ENCODE peak calls at places on chromosomes 2 and 18, in eight cellular contexts. One of them, this sample, is unnamed.

GRCh38 chr18:80200171-80200931 is 47.0 kb downstream of the PARD6G start:
- DNase-seq in endothelial cell: no peak
- DNase-seq in PC-3: no peak
- DNase-seq in astrocyte of the spinal cord: no peak
- DNase-seq in Karpas-422: peak; percentile 61
- DNase-seq in activated CD8-positive, alpha-beta memory T cell treated with anti-CD3 and anti-CD28 coated beads for 1 hour: no peak
- DNase-seq in dorsolateral prefrontal cortex: peak; percentile 78
- DNase-seq in germinal center: no peak
- DNase-seq in this sample: no peak

GRCh38 chr2:241460631-241461030 is 47.8 kb downstream of the STK25 start:
- DNase-seq in astrocyte of the spinal cord: no peak
- DNase-seq in endothelial cell: no peak
- DNase-seq in PC-3: no peak
- DNase-seq in Karpas-422: no peak
- DNase-seq in germinal center: no peak
- DNase-seq in activated CD8-positive, alpha-beta memory T cell treated with anti-CD3 and anti-CD28 coated beads for 1 hour: no peak
- DNase-seq in dorsolateral prefrontal cortex: peak; percentile 16
- DNase-seq in this sample: peak; percentile 41

GRCh38 chr2:200454839-200455801 is 54.7 kb downstream of the KCTD18 start:
- DNase-seq in activated CD8-positive, alpha-beta memory T cell treated with anti-CD3 and anti-CD28 coated beads for 1 hour: no peak
- DNase-seq in germinal center: no peak
- DNase-seq in dorsolateral prefrontal cortex: no peak
- DNase-seq in Karpas-422: no peak
- DNase-seq in endothelial cell: no peak
- DNase-seq in PC-3: peak; percentile 86
- DNase-seq in astrocyte of the spinal cord: peak; percentile 39
- DNase-seq in this sample: no peak

GRCh38 chr2:119760876-119761275 is 1.2 kb downstream of the PTPN4 start:
- DNase-seq in endothelial cell: no peak
- DNase-seq in germinal center: no peak
- DNase-seq in dorsolateral prefrontal cortex: no peak
- DNase-seq in Karpas-422: peak; percentile 51
- DNase-seq in PC-3: peak; percentile 42
- DNase-seq in activated CD8-positive, alpha-beta memory T cell treated with anti-CD3 and anti-CD28 coated beads for 1 hour: no peak
- DNase-seq in astrocyte of the spinal cord: peak; percentile 53
- DNase-seq in this sample: no peak

GRCh38 chr2:120783371-120783791 is 47.7 kb downstream of the GLI2 start:
- DNase-seq in Karpas-422: no peak
- DNase-seq in endothelial cell: no peak
- DNase-seq in germinal center: no peak
- DNase-seq in astrocyte of the spinal cord: peak; percentile 52
- DNase-seq in activated CD8-positive, alpha-beta memory T cell treated with anti-CD3 and anti-CD28 coated beads for 1 hour: no peak
- DNase-seq in PC-3: no peak
- DNase-seq in dorsolateral prefrontal cortex: no peak
- DNase-seq in this sample: no peak

GRCh38 chr2:226478121-226478809 is 321.4 kb downstream of the IRS1 start:
- DNase-seq in dorsolateral prefrontal cortex: no peak
- DNase-seq in Karpas-422: no peak
- DNase-seq in activated CD8-positive, alpha-beta memory T cell treated with anti-CD3 and anti-CD28 coated beads for 1 hour: no peak
- DNase-seq in endothelial cell: no peak
- DNase-seq in astrocyte of the spinal cord: peak; percentile 96
- DNase-seq in germinal center: no peak
- DNase-seq in PC-3: peak; percentile 52
- DNase-seq in this sample: peak; percentile 73

GRCh38 chr2:128421861-128422311 is 103.2 kb upstream of the HS6ST1 start:
- DNase-seq in activated CD8-positive, alpha-beta memory T cell treated with anti-CD3 and anti-CD28 coated beads for 1 hour: no peak
- DNase-seq in PC-3: no peak
- DNase-seq in germinal center: no peak
- DNase-seq in dorsolateral prefrontal cortex: no peak
- DNase-seq in astrocyte of the spinal cord: no peak
- DNase-seq in endothelial cell: peak; percentile 1
- DNase-seq in Karpas-422: no peak
- DNase-seq in this sample: no peak

GRCh38 chr2:120436460-120436739 is 90.5 kb downstream of the INHBB start:
- DNase-seq in astrocyte of the spinal cord: no peak
- DNase-seq in activated CD8-positive, alpha-beta memory T cell treated with anti-CD3 and anti-CD28 coated beads for 1 hour: no peak
- DNase-seq in PC-3: peak; percentile 49
- DNase-seq in Karpas-422: no peak
- DNase-seq in dorsolateral prefrontal cortex: no peak
- DNase-seq in endothelial cell: no peak
- DNase-seq in germinal center: no peak
- DNase-seq in this sample: no peak

GRCh38 chr2:233049194-233049761 is 10.9 kb upstream of the INPP5D start:
- DNase-seq in activated CD8-positive, alpha-beta memory T cell treated with anti-CD3 and anti-CD28 coated beads for 1 hour: no peak
- DNase-seq in astrocyte of the spinal cord: no peak
- DNase-seq in dorsolateral prefrontal cortex: no peak
- DNase-seq in Karpas-422: peak; percentile 45
- DNase-seq in PC-3: peak; percentile 87
- DNase-seq in endothelial cell: no peak
- DNase-seq in germinal center: no peak
- DNase-seq in this sample: no peak

GRCh38 chr2:41698787-41699422 is 348.9 kb upstream of the PKDCC start:
- DNase-seq in PC-3: peak; percentile 20
- DNase-seq in activated CD8-positive, alpha-beta memory T cell treated with anti-CD3 and anti-CD28 coated beads for 1 hour: no peak
- DNase-seq in dorsolateral prefrontal cortex: peak; percentile 53
- DNase-seq in germinal center: peak; percentile 22
- DNase-seq in Karpas-422: peak; percentile 72
- DNase-seq in astrocyte of the spinal cord: peak; percentile 19
- DNase-seq in endothelial cell: peak; percentile 58
- DNase-seq in this sample: peak; percentile 85

GRCh38 chr18:49673281-49673680 is 111.4 kb downstream of the LIPG start:
- DNase-seq in activated CD8-positive, alpha-beta memory T cell treated with anti-CD3 and anti-CD28 coated beads for 1 hour: no peak
- DNase-seq in endothelial cell: no peak
- DNase-seq in astrocyte of the spinal cord: no peak
- DNase-seq in Karpas-422: no peak
- DNase-seq in dorsolateral prefrontal cortex: no peak
- DNase-seq in germinal center: no peak
- DNase-seq in PC-3: no peak
- DNase-seq in this sample: no peak

GRCh38 chr2:9912468-9912867 is 39.0 kb upstream of the GRHL1 start:
- DNase-seq in germinal center: no peak
- DNase-seq in PC-3: no peak
- DNase-seq in astrocyte of the spinal cord: no peak
- DNase-seq in dorsolateral prefrontal cortex: no peak
- DNase-seq in endothelial cell: no peak
- DNase-seq in activated CD8-positive, alpha-beta memory T cell treated with anti-CD3 and anti-CD28 coated beads for 1 hour: no peak
- DNase-seq in Karpas-422: no peak
- DNase-seq in this sample: no peak

GRCh38 chr2:217090884-217091283 is 231.0 kb upstream of the TNP1 start:
- DNase-seq in dorsolateral prefrontal cortex: no peak
- DNase-seq in PC-3: no peak
- DNase-seq in endothelial cell: no peak
- DNase-seq in germinal center: no peak
- DNase-seq in Karpas-422: no peak
- DNase-seq in astrocyte of the spinal cord: no peak
- DNase-seq in activated CD8-positive, alpha-beta memory T cell treated with anti-CD3 and anti-CD28 coated beads for 1 hour: no peak
- DNase-seq in this sample: no peak

GRCh38 chr2:141437521-141437920 is 693.3 kb downstream of the LRP1B start:
- DNase-seq in Karpas-422: no peak
- DNase-seq in PC-3: no peak
- DNase-seq in activated CD8-positive, alpha-beta memory T cell treated with anti-CD3 and anti-CD28 coated beads for 1 hour: no peak
- DNase-seq in germinal center: no peak
- DNase-seq in astrocyte of the spinal cord: no peak
- DNase-seq in dorsolateral prefrontal cortex: no peak
- DNase-seq in endothelial cell: no peak
- DNase-seq in this sample: no peak

GRCh38 chr2:84924173-84925106 is 19.0 kb downstream of the TMSB10 start:
- DNase-seq in activated CD8-positive, alpha-beta memory T cell treated with anti-CD3 and anti-CD28 coated beads for 1 hour: no peak
- DNase-seq in astrocyte of the spinal cord: peak; percentile 49
- DNase-seq in Karpas-422: peak; percentile 96
- DNase-seq in endothelial cell: peak; percentile 55
- DNase-seq in PC-3: peak; percentile 63
- DNase-seq in dorsolateral prefrontal cortex: no peak
- DNase-seq in germinal center: no peak
- DNase-seq in this sample: peak; percentile 55

GRCh38 chr2:201057715-201058248 is 13.7 kb downstream of the HYCC2 start:
- DNase-seq in germinal center: no peak
- DNase-seq in endothelial cell: no peak
- DNase-seq in dorsolateral prefrontal cortex: no peak
- DNase-seq in Karpas-422: no peak
- DNase-seq in PC-3: no peak
- DNase-seq in astrocyte of the spinal cord: no peak
- DNase-seq in activated CD8-positive, alpha-beta memory T cell treated with anti-CD3 and anti-CD28 coated beads for 1 hour: no peak
- DNase-seq in this sample: no peak

GRCh38 chr2:7841751-7842150 is 840.1 kb upstream of the ID2 start:
- DNase-seq in dorsolateral prefrontal cortex: no peak
- DNase-seq in germinal center: no peak
- DNase-seq in PC-3: peak; percentile 38
- DNase-seq in endothelial cell: no peak
- DNase-seq in Karpas-422: no peak
- DNase-seq in activated CD8-positive, alpha-beta memory T cell treated with anti-CD3 and anti-CD28 coated beads for 1 hour: no peak
- DNase-seq in astrocyte of the spinal cord: no peak
- DNase-seq in this sample: no peak

GRCh38 chr18:9240270-9240669 is 94.3 kb upstream of the TWSG1 start:
- DNase-seq in PC-3: no peak
- DNase-seq in activated CD8-positive, alpha-beta memory T cell treated with anti-CD3 and anti-CD28 coated beads for 1 hour: no peak
- DNase-seq in astrocyte of the spinal cord: no peak
- DNase-seq in Karpas-422: no peak
- DNase-seq in germinal center: no peak
- DNase-seq in dorsolateral prefrontal cortex: no peak
- DNase-seq in endothelial cell: no peak
- DNase-seq in this sample: no peak

GRCh38 chr2:23745726-23746105 is 181.2 kb downstream of the ATAD2B start:
- DNase-seq in astrocyte of the spinal cord: peak; percentile 49
- DNase-seq in PC-3: peak; percentile 24
- DNase-seq in activated CD8-positive, alpha-beta memory T cell treated with anti-CD3 and anti-CD28 coated beads for 1 hour: no peak
- DNase-seq in germinal center: no peak
- DNase-seq in endothelial cell: no peak
- DNase-seq in dorsolateral prefrontal cortex: no peak
- DNase-seq in Karpas-422: no peak
- DNase-seq in this sample: no peak

GRCh38 chr2:233380132-233381012 is 26.1 kb downstream of the DGKD start:
- DNase-seq in astrocyte of the spinal cord: no peak
- DNase-seq in activated CD8-positive, alpha-beta memory T cell treated with anti-CD3 and anti-CD28 coated beads for 1 hour: no peak
- DNase-seq in germinal center: peak; percentile 81
- DNase-seq in PC-3: no peak
- DNase-seq in Karpas-422: peak; percentile 66
- DNase-seq in dorsolateral prefrontal cortex: no peak
- DNase-seq in endothelial cell: no peak
- DNase-seq in this sample: no peak

This sample was measured in aorta.